ENCODE peak calls at places on chromosomes 6 and 20, in ten cellular contexts. K is tibial nerve; L is uterus; Q is activated T-helper 1 cell treated with Interleukin-2 at 50 U/mL for 16 hours; O is MCF 10A; E is iPS-NIHi11; F is adrenal gland; T is activated CD8-positive, alpha-beta memory T cell treated with anti-CD3 and anti-CD28 coated beads, Interleukin-2, amount 50 U/mL, for 4 hours; M is fibroblast of the aortic adventitia; G is HCEC 1CT. S is an unnamed sample.

GRCh38 chr6:158047120-158047518 is 65.5 kb downstream of the SYNJ2 start:
- DNase-seq in K (no peak), L (no peak), Q (no peak), O (peak), E (no peak), F (peak), T (peak), M (no peak), G (no peak), S (no peak)

GRCh38 chr6:34610819-34611477 is 54.8 kb upstream of the SPDEF start:
- DNase-seq in K (no peak), L (no peak), Q (no peak), O (peak), E (no peak), F (peak), T (no peak), M (peak), G (peak), S (no peak)

GRCh38 chr6:72825265-72825918 is 203.5 kb downstream of the KCNQ5 start:
- DNase-seq in K (no peak), L (no peak), Q (no peak), O (peak), E (no peak), F (no peak), T (no peak), M (peak), G (peak), S (no peak)

GRCh38 chr20:24070679-24071078 is 82.1 kb upstream of the GGTLC1 start:
- DNase-seq in K (no peak), L (no peak), Q (no peak), O (no peak), E (no peak), F (no peak), T (no peak), M (no peak), G (no peak), S (no peak)

GRCh38 chr6:14925025-14925595 is 320.8 kb upstream of the JARID2 start:
- DNase-seq in K (no peak), L (no peak), Q (no peak), O (no peak), E (no peak), F (no peak), T (no peak), M (peak), G (no peak), S (no peak)

GRCh38 chr20:1130849-1131248 is 12.4 kb downstream of the PSMF1 start:
- DNase-seq in K (no peak), L (no peak), Q (no peak), O (no peak), E (no peak), F (no peak), T (no peak), M (no peak), G (no peak), S (no peak)

GRCh38 chr6:5541751-5542432 is 280.6 kb downstream of the FARS2 start:
- DNase-seq in K (no peak), L (no peak), Q (no peak), O (peak), E (no peak), F (peak), T (no peak), M (peak), G (peak), S (no peak)

GRCh38 chr6:33850869-33851541 is 47.2 kb upstream of the MLN start:
- DNase-seq in K (no peak), L (no peak), Q (no peak), O (no peak), E (no peak), F (no peak), T (no peak), M (no peak), G (no peak), S (no peak)

GRCh38 chr20:31675828-31676533 is 38.3 kb downstream of the COX4I2 start:
- DNase-seq in K (no peak), L (no peak), Q (peak), O (peak), E (no peak), F (no peak), T (peak), M (peak), G (peak), S (no peak)

GRCh38 chr6:56475736-56476457 is 166.8 kb downstream of the DST start:
- DNase-seq in K (no peak), L (peak), Q (no peak), O (no peak), E (no peak), F (peak), T (no peak), M (peak), G (no peak), S (no peak)